ENCODE peak calls at places on chromosomes 1 and 21, in five cellular contexts. I is Peyer's patch, R is small intestine, D is prostate gland, H is esophagus muscularis mucosa. Y is an unnamed sample.

GRCh38 chr1:97412155-97412554 is 508.7 kb downstream of the DPYD start:
- DNase-seq in H (no peak), I (no peak), R (no peak), D (no peak), Y (no peak)

GRCh38 chr21:41170442-41170841 is 2.5 kb downstream of the BACE2 start:
- DNase-seq in H (no peak), R (peak), I (peak), D (no peak), Y (no peak)

GRCh38 chr1:178702141-178702540 is 22.9 kb upstream of the RALGPS2 start:
- DNase-seq in R (no peak), D (no peak), H (no peak), I (no peak), Y (no peak)

GRCh38 chr21:44299085-44299457 is 782 bp upstream of the PFKL start:
- DNase-seq in I (no peak), R (no peak), D (no peak), H (no peak), Y (no peak)

GRCh38 chr1:170634293-170634692 is 29.6 kb upstream of the PRRX1 start:
- DNase-seq in R (no peak), I (no peak), H (no peak), D (no peak), Y (no peak)

GRCh38 chr1:174743654-174744561 is 255.8 kb upstream of the CACYBP start:
- DNase-seq in I (no peak), H (no peak), R (peak), D (no peak), Y (no peak)

GRCh38 chr21:35394634-35395369 is 345.7 kb upstream of the RUNX1 start:
- DNase-seq in I (no peak), R (no peak), H (no peak), D (no peak), Y (no peak)

GRCh38 chr1:211386931-211387330 is 60.3 kb downstream of the TRAF5 start:
- DNase-seq in R (no peak), H (no peak), D (no peak), I (no peak), Y (no peak)

GRCh38 chr1:6260433-6260934 is 414 bp downstream of the GPR153 start:
- DNase-seq in R (no peak), D (no peak), I (no peak), H (no peak), Y (peak)

GRCh38 chr1:154945160-154945961 is 8.8 kb upstream of the PMVK start:
- DNase-seq in D (no peak), R (no peak), H (no peak), I (no peak), Y (no peak)

GRCh38 chr1:38789498-38790169 is 69.9 kb downstream of the RRAGC start:
- DNase-seq in R (no peak), D (no peak), H (no peak), I (no peak), Y (no peak)

GRCh38 chr1:164858233-164858632 is 299.2 kb downstream of the PBX1 start:
- DNase-seq in H (no peak), I (no peak), D (peak), R (no peak), Y (no peak)

GRCh38 chr1:206511362-206512064 is 4.2 kb downstream of the RASSF5 start:
- DNase-seq in H (no peak), I (no peak), R (no peak), D (no peak), Y (no peak)

GRCh38 chr1:67749844-67750689 is 65.1 kb downstream of the GADD45A start:
- DNase-seq in D (peak), I (no peak), R (peak), H (no peak), Y (no peak)

GRCh38 chr1:183871568-183871967 is 66.6 kb downstream of the RGL1 start:
- DNase-seq in D (no peak), I (no peak), H (no peak), R (no peak), Y (no peak)

GRCh38 chr1:44019398-44020044 is 11.7 kb downstream of the SLC6A9 start:
- DNase-seq in D (no peak), H (no peak), R (no peak), I (no peak), Y (no peak)

GRCh38 chr1:246528933-246529731 is 22.1 kb upstream of the SMYD3 start:
- DNase-seq in H (no peak), I (no peak), R (no peak), D (no peak), Y (no peak)

GRCh38 chr1:246526380-246526779 is 19.3 kb upstream of the SMYD3 start:
- DNase-seq in H (no peak), I (no peak), D (no peak), R (no peak), Y (no peak)

GRCh38 chr1:246527402-246528088 is 20.5 kb upstream of the SMYD3 start:
- DNase-seq in I (no peak), D (no peak), R (no peak), H (no peak), Y (no peak)

GRCh38 chr1:246530482-246530881 is 23.4 kb upstream of the SMYD3 start:
- DNase-seq in R (no peak), H (no peak), I (no peak), D (no peak), Y (no peak)

GRCh38 chr1:246526915-246527314 is 19.8 kb upstream of the SMYD3 start:
- DNase-seq in D (no peak), H (no peak), I (no peak), R (no peak), Y (no peak)
- H3K27ac ChIP-seq in D (no peak), H (no peak), I (no peak), R (no peak), Y (no peak)

DNA sequence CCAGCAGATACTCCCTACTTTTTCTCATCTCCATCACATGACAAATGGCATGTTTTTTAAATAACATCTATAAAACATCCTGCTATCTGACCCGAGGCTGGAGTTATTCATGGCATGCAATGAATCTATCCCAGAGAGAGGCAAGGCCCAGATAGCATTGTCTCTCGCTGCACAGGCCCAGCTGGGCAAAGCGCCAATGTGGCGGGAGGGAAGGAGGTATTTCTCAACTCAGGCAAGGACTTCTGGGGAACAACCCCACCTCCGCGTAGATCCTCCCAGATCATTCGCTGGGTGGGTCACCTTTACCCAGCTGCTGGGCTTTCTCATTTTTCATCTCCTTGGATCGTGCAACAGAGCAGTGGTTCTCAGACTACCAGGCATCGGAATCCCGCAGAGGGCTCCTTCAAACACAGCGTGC is 59.8 kb downstream of the ERG start:
- DNase-seq in D (no peak), R (no peak), H (no peak), I (no peak), Y (peak)
- H3K4me3 ChIP-seq in D (no peak), R (no peak), H (no peak), I (no peak), Y (no peak)

GRCh38 chr1:30083800-30084464 is 639.5 kb downstream of the MATN1 start:
- DNase-seq in D (no peak), R (no peak), I (no peak), H (no peak), Y (no peak)
- H3K27ac ChIP-seq in D (no peak), R (no peak), I (no peak), H (peak), Y (no peak)

DNA sequence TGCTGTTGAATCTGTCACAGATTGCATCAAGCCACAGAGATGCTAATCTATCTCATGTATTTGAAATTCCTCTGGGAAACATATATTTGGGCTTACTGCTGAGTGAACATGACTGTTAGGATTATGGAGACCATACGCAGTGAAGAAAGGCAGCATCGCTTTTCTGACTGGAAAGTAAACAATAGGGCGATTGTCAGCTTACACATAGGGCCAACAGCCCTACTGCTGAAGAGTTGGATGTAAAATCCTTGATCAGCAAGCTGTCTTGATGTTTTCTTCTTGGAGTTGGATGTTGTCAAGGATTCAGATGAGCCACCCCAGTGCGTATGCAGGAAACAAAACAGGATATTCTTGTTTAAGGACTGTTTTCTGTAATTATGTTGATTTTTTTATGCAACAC is 368.6 kb upstream of the ADGRL2 start:
- DNase-seq in D (no peak), R (no peak), H (no peak), I (no peak), Y (no peak)
- H3K4me3 ChIP-seq in D (no peak), R (no peak), H (no peak), I (no peak), Y (no peak)

DNA sequence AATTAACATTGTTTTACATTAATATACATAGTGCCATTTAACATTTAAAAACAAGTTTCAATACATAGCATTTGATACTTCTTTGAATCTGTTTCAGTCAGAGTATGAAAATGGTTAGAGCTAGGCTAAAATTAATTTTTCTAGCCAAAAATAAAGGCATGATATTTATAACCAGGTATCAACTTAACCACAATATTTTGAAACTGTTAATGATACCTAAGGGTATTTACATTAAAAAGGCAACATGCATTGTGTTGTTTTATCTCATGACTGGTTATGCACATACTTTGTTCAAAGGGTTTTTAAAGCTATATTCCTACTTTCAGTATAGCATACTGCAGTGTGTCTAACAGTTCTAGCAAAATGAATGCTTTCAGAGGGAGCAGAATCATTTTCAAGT is 130.0 kb downstream of the HS2ST1 start:
- DNase-seq in I (no peak), H (no peak), D (no peak), R (no peak), Y (no peak)
- H3K27ac ChIP-seq in I (no peak), H (no peak), D (no peak), R (no peak), Y (no peak)

DNA sequence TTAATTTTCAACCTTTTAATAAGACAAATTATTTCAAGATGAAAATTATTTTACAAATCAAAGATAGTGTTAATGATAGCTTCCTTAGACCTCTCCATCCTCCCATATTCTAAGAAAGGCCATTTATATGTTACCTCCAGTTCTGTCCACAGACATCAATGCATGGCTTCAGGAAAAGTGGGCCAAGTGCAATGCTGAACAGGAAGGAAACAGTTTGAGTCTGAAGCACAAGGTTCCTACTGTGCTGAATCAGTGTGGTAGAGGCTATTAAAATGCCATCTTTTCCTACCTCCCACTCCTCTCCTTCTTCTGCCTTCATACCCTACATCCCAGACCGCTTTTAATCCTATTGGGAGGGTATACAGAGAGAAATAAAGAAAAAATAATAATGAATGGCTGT is 62.7 kb upstream of the C1orf105 start:
- DNase-seq in I (no peak), H (no peak), D (no peak), R (no peak), Y (no peak)
- H3K4me3 ChIP-seq in I (no peak), H (peak), D (no peak), R (no peak), Y (peak)

DNA sequence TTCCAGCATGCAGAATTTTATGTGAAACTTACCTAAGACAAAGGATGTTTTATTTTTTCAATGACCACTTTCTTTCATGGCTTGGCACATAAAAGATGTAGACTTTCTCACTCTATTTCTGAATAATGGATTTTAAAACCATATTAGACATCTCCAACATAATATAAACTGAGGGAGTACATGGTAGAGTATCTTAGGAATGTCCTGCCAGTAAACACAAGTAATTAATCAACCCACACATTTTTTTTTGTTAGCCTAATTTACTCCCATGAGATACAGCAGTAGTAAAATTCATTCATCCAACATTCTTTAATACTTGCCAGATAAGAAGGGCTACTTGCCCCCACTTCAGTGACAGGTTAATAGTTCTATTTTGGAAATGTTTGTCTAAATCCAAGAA is 235.4 kb upstream of the ADAMTS5 start:
- DNase-seq in R (no peak), H (no peak), I (no peak), D (no peak), Y (no peak)
- H3K27ac ChIP-seq in R (no peak), H (no peak), I (no peak), D (no peak), Y (no peak)

Y was measured in ovary.